ENCODE peak calls at places on chromosome 1, in eight cellular contexts. One of them, this sample, is unnamed.

GRCh38 chr1:118954286-118954890 is 33.8 kb downstream of the TBX15 start:
- DNase-seq in HepG2: no peak
- DNase-seq in endothelial cell of umbilical vein: no peak
- DNase-seq in K562: no peak
- DNase-seq in H1: no peak
- DNase-seq in HCT116: no peak
- DNase-seq in SK-N-SH: no peak
- DNase-seq in GM12878: no peak
- DNase-seq in this sample: no peak

GRCh38 chr1:54952950-54953718 is 27.3 kb upstream of the TMEM61 start:
- DNase-seq in endothelial cell of umbilical vein: peak; percentile 27
- DNase-seq in HepG2: peak; percentile 39
- DNase-seq in H1: no peak
- DNase-seq in GM12878: no peak
- DNase-seq in K562: no peak
- DNase-seq in SK-N-SH: no peak
- DNase-seq in HCT116: no peak
- DNase-seq in this sample: no peak

GRCh38 chr1:218584418-218585155 is 239.5 kb downstream of the TGFB2 start:
- DNase-seq in HCT116: peak; percentile 24
- DNase-seq in GM12878: no peak
- DNase-seq in SK-N-SH: no peak
- DNase-seq in endothelial cell of umbilical vein: no peak
- DNase-seq in K562: no peak
- DNase-seq in HepG2: no peak
- DNase-seq in H1: no peak
- DNase-seq in this sample: no peak

GRCh38 chr1:169483500-169483966 is 2.2 kb downstream of the SLC19A2 start:
- DNase-seq in SK-N-SH: no peak
- DNase-seq in HepG2: peak; percentile 72
- DNase-seq in H1: no peak
- DNase-seq in K562: peak; percentile 59
- DNase-seq in endothelial cell of umbilical vein: no peak
- DNase-seq in GM12878: no peak
- DNase-seq in HCT116: no peak
- DNase-seq in this sample: no peak

GRCh38 chr1:178506669-178507068 is 6.2 kb upstream of the TEX35 start:
- DNase-seq in H1: no peak
- DNase-seq in HCT116: no peak
- DNase-seq in HepG2: no peak
- DNase-seq in endothelial cell of umbilical vein: no peak
- DNase-seq in SK-N-SH: no peak
- DNase-seq in GM12878: no peak
- DNase-seq in K562: peak; percentile 56
- DNase-seq in this sample: no peak

GRCh38 chr1:12650001-12650421 is 6.1 kb downstream of the AADACL4 start:
- DNase-seq in HCT116: no peak
- DNase-seq in K562: no peak
- DNase-seq in SK-N-SH: no peak
- DNase-seq in GM12878: no peak
- DNase-seq in endothelial cell of umbilical vein: peak; percentile 34
- DNase-seq in HepG2: no peak
- DNase-seq in H1: no peak
- DNase-seq in this sample: no peak

GRCh38 chr1:81118550-81118949 is 682.2 kb upstream of the ADGRL2 start:
- DNase-seq in endothelial cell of umbilical vein: no peak
- DNase-seq in HCT116: no peak
- DNase-seq in H1: no peak
- DNase-seq in GM12878: no peak
- DNase-seq in HepG2: no peak
- DNase-seq in K562: no peak
- DNase-seq in SK-N-SH: no peak
- DNase-seq in this sample: no peak

GRCh38 chr1:27544818-27545612 is 55.0 kb upstream of the WASF2 start:
- DNase-seq in K562: no peak
- DNase-seq in endothelial cell of umbilical vein: no peak
- DNase-seq in H1: no peak
- DNase-seq in SK-N-SH: no peak
- DNase-seq in HepG2: no peak
- DNase-seq in GM12878: no peak
- DNase-seq in HCT116: no peak
- DNase-seq in this sample: no peak

GRCh38 chr1:189619682-189620332 is 857.9 kb downstream of the BRINP3 start:
- DNase-seq in HepG2: peak; percentile 15
- DNase-seq in endothelial cell of umbilical vein: peak; percentile 88
- DNase-seq in HCT116: peak; percentile 91
- DNase-seq in K562: no peak
- DNase-seq in H1: no peak
- DNase-seq in SK-N-SH: no peak
- DNase-seq in GM12878: no peak
- DNase-seq in this sample: no peak

GRCh38 chr1:215744419-215744818 is 177.3 kb downstream of the KCTD3 start:
- DNase-seq in HepG2: no peak
- DNase-seq in SK-N-SH: no peak
- DNase-seq in HCT116: no peak
- DNase-seq in GM12878: no peak
- DNase-seq in K562: no peak
- DNase-seq in endothelial cell of umbilical vein: no peak
- DNase-seq in H1: no peak
- DNase-seq in this sample: no peak

GRCh38 chr1:1253314-1253713 is 6.8 kb upstream of the C1QTNF12 start:
- DNase-seq in H1: no peak
- DNase-seq in HepG2: no peak
- DNase-seq in GM12878: no peak
- DNase-seq in K562: no peak
- DNase-seq in SK-N-SH: no peak
- DNase-seq in HCT116: no peak
- DNase-seq in endothelial cell of umbilical vein: no peak
- DNase-seq in this sample: no peak

GRCh38 chr1:156492591-156493080 is 7.9 kb downstream of the MEF2D start:
- DNase-seq in K562: peak; percentile 48
- DNase-seq in HepG2: no peak
- DNase-seq in HCT116: no peak
- DNase-seq in SK-N-SH: no peak
- DNase-seq in endothelial cell of umbilical vein: no peak
- DNase-seq in H1: no peak
- DNase-seq in GM12878: no peak
- DNase-seq in this sample: no peak

GRCh38 chr1:174740248-174740990 is 259.3 kb upstream of the CACYBP start:
- DNase-seq in K562: no peak
- DNase-seq in H1: no peak
- DNase-seq in endothelial cell of umbilical vein: no peak
- DNase-seq in HepG2: peak; percentile 7
- DNase-seq in HCT116: no peak
- DNase-seq in GM12878: no peak
- DNase-seq in SK-N-SH: no peak
- DNase-seq in this sample: no peak

GRCh38 chr1:95451054-95451453 is 217.0 kb downstream of the RWDD3 start:
- DNase-seq in GM12878: no peak
- DNase-seq in HCT116: peak; percentile 33
- DNase-seq in HepG2: peak; percentile 32
- DNase-seq in SK-N-SH: no peak
- DNase-seq in endothelial cell of umbilical vein: no peak
- DNase-seq in H1: no peak
- DNase-seq in K562: no peak
- DNase-seq in this sample: no peak

GRCh38 chr1:63987014-63987630 is 213.3 kb downstream of the ROR1 start:
- DNase-seq in SK-N-SH: no peak
- DNase-seq in H1: no peak
- DNase-seq in HCT116: no peak
- DNase-seq in HepG2: no peak
- DNase-seq in K562: no peak
- DNase-seq in endothelial cell of umbilical vein: no peak
- DNase-seq in GM12878: no peak
- DNase-seq in this sample: no peak

GRCh38 chr1:9659328-9659727 is 7.8 kb downstream of the PIK3CD start:
- DNase-seq in HCT116: no peak
- DNase-seq in GM12878: no peak
- DNase-seq in H1: no peak
- DNase-seq in endothelial cell of umbilical vein: no peak
- DNase-seq in K562: no peak
- DNase-seq in HepG2: peak; percentile 21
- DNase-seq in SK-N-SH: no peak
- DNase-seq in this sample: peak; percentile 94

DNA sequence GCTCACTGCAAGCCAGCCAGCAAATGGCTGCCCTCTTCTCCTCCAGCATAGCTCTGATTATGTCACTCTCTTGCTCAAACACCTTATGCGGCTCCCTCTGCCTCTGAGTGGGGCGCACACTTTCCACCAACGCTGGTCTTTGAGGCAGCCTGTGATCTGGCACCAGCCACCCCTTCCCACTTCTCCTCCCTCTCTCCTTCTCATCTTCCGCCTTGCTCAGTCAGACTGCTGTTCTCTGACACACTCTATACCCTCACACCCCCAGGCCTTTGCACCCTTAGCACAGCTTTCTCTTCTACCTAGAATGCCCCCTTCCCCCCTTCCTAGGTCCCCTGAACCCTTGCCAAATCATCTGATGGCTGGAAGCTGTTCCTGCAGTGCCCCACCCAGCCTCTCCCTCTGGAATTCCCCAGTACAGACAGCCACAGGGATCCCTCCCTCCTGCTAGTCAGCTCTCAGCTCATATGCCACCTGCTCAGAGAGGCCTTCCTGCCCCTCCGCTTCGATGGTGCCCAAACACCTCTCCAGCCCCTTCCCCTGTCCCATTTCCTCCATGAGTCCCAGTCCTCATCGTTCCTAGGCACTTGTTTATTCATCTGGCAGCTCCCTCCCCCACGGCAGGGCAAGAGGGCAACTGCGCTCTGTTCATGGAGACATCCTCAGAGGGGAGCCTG is 21.8 kb upstream of the PEF1 start:
- DNase-seq in K562: no peak
- DNase-seq in SK-N-SH: no peak
- DNase-seq in GM12878: no peak
- DNase-seq in HepG2: no peak
- DNase-seq in endothelial cell of umbilical vein: no peak
- DNase-seq in HCT116: no peak
- DNase-seq in H1: no peak
- DNase-seq in this sample: no peak
- H3K27ac ChIP-seq in K562: no peak overlapping the region
- H3K27ac ChIP-seq in SK-N-SH: no peak overlapping the region
- H3K27ac ChIP-seq in GM12878: no peak overlapping the region
- H3K27ac ChIP-seq in HepG2: no peak overlapping the region
- H3K27ac ChIP-seq in endothelial cell of umbilical vein: no peak overlapping the region
- H3K27ac ChIP-seq in HCT116: no peak overlapping the region
- H3K27ac ChIP-seq in H1: peak overlapping the region; percentile 52
- H3K27ac ChIP-seq in this sample: peak overlapping the region; percentile 51

DNA sequence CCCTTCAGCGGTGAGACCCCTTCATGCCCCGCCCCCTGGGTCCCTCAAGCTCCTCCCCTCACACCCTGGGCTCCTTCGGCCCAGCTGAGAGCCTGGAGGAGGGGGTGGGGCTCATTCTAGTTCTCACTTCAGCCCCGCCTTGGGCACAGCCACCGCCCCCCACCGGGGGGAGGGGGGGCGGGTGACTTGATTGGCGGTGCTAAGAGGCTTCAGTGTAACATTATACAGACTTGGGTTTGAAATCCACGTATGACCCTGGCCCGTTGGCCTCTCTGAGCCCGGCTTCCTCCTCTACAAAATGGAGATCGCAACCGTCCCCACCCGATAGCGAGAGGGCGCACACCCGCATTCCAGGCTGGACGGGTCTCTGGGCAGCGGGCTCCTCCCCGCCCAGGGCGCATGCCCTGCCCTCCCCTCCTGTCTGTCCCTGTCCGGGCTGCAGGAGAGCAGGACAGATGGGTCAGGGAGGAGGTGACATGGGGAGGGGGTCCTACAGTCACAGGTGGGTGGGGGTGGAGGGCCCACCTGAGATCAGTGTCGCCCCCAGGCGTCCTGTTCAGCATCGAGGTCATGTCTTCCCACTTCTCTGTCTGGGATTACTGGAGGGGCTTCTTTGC is 5.1 kb downstream of the CLCNKB start:
- DNase-seq in HepG2: no peak
- DNase-seq in endothelial cell of umbilical vein: peak; percentile 58
- DNase-seq in GM12878: no peak
- DNase-seq in SK-N-SH: peak; percentile 72
- DNase-seq in K562: peak; percentile 90
- DNase-seq in HCT116: no peak
- DNase-seq in H1: peak; percentile 75
- DNase-seq in this sample: peak; percentile 26
- H3K9ac ChIP-seq in HepG2: no peak overlapping the region
- H3K9ac ChIP-seq in endothelial cell of umbilical vein: peak overlapping the region; percentile 57
- H3K9ac ChIP-seq in GM12878: no peak overlapping the region
- H3K9ac ChIP-seq in SK-N-SH: no peak overlapping the region
- H3K9ac ChIP-seq in K562: peak overlapping the region; percentile 51
- H3K9ac ChIP-seq in HCT116: peak overlapping the region; percentile 48
- H3K9ac ChIP-seq in H1: peak overlapping the region; percentile 56
- H3K9ac ChIP-seq in this sample: peak overlapping the region; percentile 51

GRCh38 chr1:3031401-3032221 is 10.3 kb downstream of the ACTRT2 start:
- DNase-seq in H1: no peak
- DNase-seq in endothelial cell of umbilical vein: no peak
- DNase-seq in SK-N-SH: no peak
- DNase-seq in GM12878: no peak
- DNase-seq in HepG2: no peak
- DNase-seq in HCT116: no peak
- DNase-seq in K562: no peak
- DNase-seq in this sample: no peak

GRCh38 chr1:3033795-3034100 is 12.5 kb downstream of the ACTRT2 start:
- DNase-seq in K562: no peak
- DNase-seq in HCT116: no peak
- DNase-seq in endothelial cell of umbilical vein: no peak
- DNase-seq in H1: no peak
- DNase-seq in SK-N-SH: no peak
- DNase-seq in HepG2: no peak
- DNase-seq in GM12878: no peak
- DNase-seq in this sample: no peak

GRCh38 chr1:3032371-3032862 is 11.2 kb downstream of the ACTRT2 start:
- DNase-seq in endothelial cell of umbilical vein: no peak
- DNase-seq in SK-N-SH: no peak
- DNase-seq in K562: no peak
- DNase-seq in H1: no peak
- DNase-seq in HepG2: no peak
- DNase-seq in GM12878: no peak
- DNase-seq in HCT116: no peak
- DNase-seq in this sample: no peak

GRCh38 chr1:3034162-3034561 is 12.9 kb downstream of the ACTRT2 start:
- DNase-seq in K562: no peak
- DNase-seq in H1: no peak
- DNase-seq in HepG2: no peak
- DNase-seq in SK-N-SH: no peak
- DNase-seq in HCT116: no peak
- DNase-seq in GM12878: no peak
- DNase-seq in endothelial cell of umbilical vein: no peak
- DNase-seq in this sample: no peak

GRCh38 chr1:3032970-3033794 is 11.9 kb downstream of the ACTRT2 start:
- DNase-seq in HepG2: no peak
- DNase-seq in GM12878: no peak
- DNase-seq in HCT116: no peak
- DNase-seq in SK-N-SH: no peak
- DNase-seq in H1: no peak
- DNase-seq in endothelial cell of umbilical vein: no peak
- DNase-seq in K562: no peak
- DNase-seq in this sample: no peak
- TF ChIP-seq POLR2AphosphoS5 in HepG2: no peak
- TF ChIP-seq POLR2AphosphoS5 in GM12878: no peak
- TF ChIP-seq POLR2AphosphoS5 in HCT116: no peak
- TF ChIP-seq POLR2AphosphoS5 in SK-N-SH: no peak
- TF ChIP-seq POLR2AphosphoS5 in H1: no peak
- TF ChIP-seq POLR2AphosphoS5 in endothelial cell of umbilical vein: no peak
- TF ChIP-seq POLR2AphosphoS5 in K562: no peak
- TF ChIP-seq POLR2AphosphoS5 in this sample: no peak

GRCh38 chr1:92134331-92134730 is 54.2 kb downstream of the BTBD8 start:
- DNase-seq in endothelial cell of umbilical vein: no peak
- DNase-seq in H1: no peak
- DNase-seq in HepG2: no peak
- DNase-seq in GM12878: no peak
- DNase-seq in SK-N-SH: no peak
- DNase-seq in HCT116: no peak
- DNase-seq in K562: no peak
- DNase-seq in this sample: no peak

GRCh38 chr1:92136316-92136715 is 56.2 kb downstream of the BTBD8 start:
- DNase-seq in HCT116: no peak
- DNase-seq in GM12878: no peak
- DNase-seq in HepG2: no peak
- DNase-seq in endothelial cell of umbilical vein: peak; percentile 21
- DNase-seq in H1: no peak
- DNase-seq in SK-N-SH: no peak
- DNase-seq in K562: no peak
- DNase-seq in this sample: no peak
- H3K27ac ChIP-seq in HCT116: no peak overlapping the region
- H3K27ac ChIP-seq in GM12878: no peak overlapping the region
- H3K27ac ChIP-seq in HepG2: no peak overlapping the region
- H3K27ac ChIP-seq in endothelial cell of umbilical vein: no peak overlapping the region
- H3K27ac ChIP-seq in H1: no peak overlapping the region
- H3K27ac ChIP-seq in SK-N-SH: no peak overlapping the region
- H3K27ac ChIP-seq in K562: no peak overlapping the region
- H3K27ac ChIP-seq in this sample: no peak overlapping the region

This sample was measured in SK-N-MC.